ENCODE peak calls at places on chromosome 12, in eight cellular contexts. One of them, this sample, is unnamed.

GRCh38 chr12:1429980-1430379 is 164.4 kb downstream of the FBXL14 start:
- DNase-seq in left cardiac atrium: no peak
- DNase-seq in ACHN: no peak
- DNase-seq in WTC11: no peak
- DNase-seq in MCF 10A: peak; percentile 80
- DNase-seq in CD8-positive, alpha-beta memory T cell: no peak
- DNase-seq in ovary: no peak
- DNase-seq in GM10248: no peak
- DNase-seq in this sample: no peak

GRCh38 chr12:131720921-131721320 is 10.0 kb downstream of the SFSWAP start:
- DNase-seq in left cardiac atrium: no peak
- DNase-seq in ACHN: no peak
- DNase-seq in WTC11: no peak
- DNase-seq in MCF 10A: peak; percentile 74
- DNase-seq in CD8-positive, alpha-beta memory T cell: no peak
- DNase-seq in ovary: no peak
- DNase-seq in GM10248: no peak
- DNase-seq in this sample: no peak

GRCh38 chr12:113601656-113602263 is 130.1 kb upstream of the LHX5 start:
- DNase-seq in left cardiac atrium: no peak
- DNase-seq in ACHN: peak; percentile 22
- DNase-seq in WTC11: peak; percentile 69
- DNase-seq in MCF 10A: peak; percentile 14
- DNase-seq in CD8-positive, alpha-beta memory T cell: no peak
- DNase-seq in ovary: no peak
- DNase-seq in GM10248: no peak
- DNase-seq in this sample: no peak

GRCh38 chr12:50061946-50062725 is 4.7 kb downstream of the ASIC1 start:
- DNase-seq in left cardiac atrium: no peak
- DNase-seq in ACHN: no peak
- DNase-seq in WTC11: no peak
- DNase-seq in MCF 10A: no peak
- DNase-seq in CD8-positive, alpha-beta memory T cell: no peak
- DNase-seq in ovary: no peak
- DNase-seq in GM10248: no peak
- DNase-seq in this sample: no peak

GRCh38 chr12:67276469-67276868 is 7.3 kb downstream of the CAND1 start:
- DNase-seq in left cardiac atrium: no peak
- DNase-seq in ACHN: no peak
- DNase-seq in WTC11: no peak
- DNase-seq in MCF 10A: no peak
- DNase-seq in CD8-positive, alpha-beta memory T cell: no peak
- DNase-seq in ovary: no peak
- DNase-seq in GM10248: no peak
- DNase-seq in this sample: no peak

GRCh38 chr12:110039085-110039807 is 9.1 kb downstream of the C12orf76 start:
- DNase-seq in left cardiac atrium: no peak
- DNase-seq in ACHN: peak; percentile 95
- DNase-seq in WTC11: no peak
- DNase-seq in MCF 10A: peak; percentile 88
- DNase-seq in CD8-positive, alpha-beta memory T cell: no peak
- DNase-seq in ovary: no peak
- DNase-seq in GM10248: no peak
- DNase-seq in this sample: no peak

GRCh38 chr12:95605087-95605486 is 53.8 kb upstream of the USP44 start:
- DNase-seq in left cardiac atrium: no peak
- DNase-seq in ACHN: peak; percentile 88
- DNase-seq in WTC11: no peak
- DNase-seq in MCF 10A: peak; percentile 80
- DNase-seq in CD8-positive, alpha-beta memory T cell: no peak
- DNase-seq in ovary: no peak
- DNase-seq in GM10248: no peak
- DNase-seq in this sample: no peak

GRCh38 chr12:123681605-123682004 is 10.7 kb downstream of the TCTN2 start:
- DNase-seq in left cardiac atrium: no peak
- DNase-seq in ACHN: no peak
- DNase-seq in WTC11: no peak
- DNase-seq in MCF 10A: no peak
- DNase-seq in CD8-positive, alpha-beta memory T cell: no peak
- DNase-seq in ovary: no peak
- DNase-seq in GM10248: peak; percentile 39
- DNase-seq in this sample: no peak

GRCh38 chr12:104520242-104520900 is 63.6 kb downstream of the CHST11 start:
- DNase-seq in left cardiac atrium: no peak
- DNase-seq in ACHN: no peak
- DNase-seq in WTC11: no peak
- DNase-seq in MCF 10A: peak; percentile 15
- DNase-seq in CD8-positive, alpha-beta memory T cell: no peak
- DNase-seq in ovary: no peak
- DNase-seq in GM10248: no peak
- DNase-seq in this sample: no peak

GRCh38 chr12:120394483-120395367 is 25.8 kb upstream of the MSI1 start:
- DNase-seq in left cardiac atrium: no peak
- DNase-seq in ACHN: no peak
- DNase-seq in WTC11: peak; percentile 79
- DNase-seq in MCF 10A: no peak
- DNase-seq in CD8-positive, alpha-beta memory T cell: no peak
- DNase-seq in ovary: no peak
- DNase-seq in GM10248: no peak
- DNase-seq in this sample: no peak

GRCh38 chr12:114018669-114019068 is 52.5 kb upstream of the RBM19 start:
- DNase-seq in left cardiac atrium: no peak
- DNase-seq in ACHN: no peak
- DNase-seq in WTC11: no peak
- DNase-seq in MCF 10A: peak; percentile 71
- DNase-seq in CD8-positive, alpha-beta memory T cell: no peak
- DNase-seq in ovary: no peak
- DNase-seq in GM10248: no peak
- DNase-seq in this sample: no peak

GRCh38 chr12:82375201-82375600 is 16.9 kb downstream of the METTL25 start:
- DNase-seq in left cardiac atrium: no peak
- DNase-seq in ACHN: no peak
- DNase-seq in WTC11: no peak
- DNase-seq in MCF 10A: no peak
- DNase-seq in CD8-positive, alpha-beta memory T cell: no peak
- DNase-seq in ovary: no peak
- DNase-seq in GM10248: no peak
- DNase-seq in this sample: no peak

GRCh38 chr12:110661337-110661972 is 27.5 kb downstream of the HVCN1 start:
- DNase-seq in left cardiac atrium: no peak
- DNase-seq in ACHN: no peak
- DNase-seq in WTC11: no peak
- DNase-seq in MCF 10A: no peak
- DNase-seq in CD8-positive, alpha-beta memory T cell: peak; percentile 76
- DNase-seq in ovary: no peak
- DNase-seq in GM10248: peak; percentile 85
- DNase-seq in this sample: no peak

GRCh38 chr12:47778842-47779241 is 5.8 kb downstream of the SLC48A1 start:
- DNase-seq in left cardiac atrium: no peak
- DNase-seq in ACHN: no peak
- DNase-seq in WTC11: peak; percentile 46
- DNase-seq in MCF 10A: no peak
- DNase-seq in CD8-positive, alpha-beta memory T cell: no peak
- DNase-seq in ovary: no peak
- DNase-seq in GM10248: no peak
- DNase-seq in this sample: no peak

This sample was measured in effector memory CD4-positive, alpha-beta T cell.